ENCODE peak calls at places on chromosomes 13 and 19, in nine cellular contexts. L is B cell, R is type B pancreatic cell, G is cardiac muscle cell, W is AG09319, I is GM20000, X is dorsolateral prefrontal cortex, K is osteocyte, J is PC-9. U is an unnamed sample.

GRCh38 chr13:73228546-73228945 is 169.7 kb downstream of the KLF5 start:
- DNase-seq in L (no peak), J (no peak), I (no peak), R (no peak), K (no peak), G (peak), X (no peak), W (no peak), U (no peak)

GRCh38 chr13:46675016-46675415 is 121.9 kb downstream of the ESD start:
- DNase-seq in K (no peak), L (no peak), R (no peak), J (no peak), I (no peak), G (no peak), W (no peak), X (no peak), U (no peak)

GRCh38 chr13:19957320-19958118 is 1.0 kb upstream of the ZMYM2 start:
- DNase-seq in J (peak), K (peak), R (peak), X (peak), G (peak), L (peak), I (peak), W (no peak), U (peak)

GRCh38 chr13:106507560-106508274 is 27.7 kb downstream of the EFNB2 start:
- DNase-seq in L (no peak), R (no peak), G (peak), X (no peak), W (no peak), J (peak), I (no peak), K (no peak), U (no peak)

GRCh38 chr19:40596608-40597328 is 4.4 kb upstream of the LTBP4 start:
- DNase-seq in R (no peak), W (no peak), J (no peak), K (no peak), L (no peak), G (peak), I (no peak), X (no peak), U (peak)

GRCh38 chr19:50333235-50333736 is 4.1 kb upstream of the KCNC3 start:
- DNase-seq in G (peak), X (peak), I (peak), K (peak), W (peak), R (peak), J (peak), L (peak), U (peak)

GRCh38 chr19:51097166-51097736 is 11.0 kb downstream of the CTU1 start:
- DNase-seq in L (peak), K (no peak), R (no peak), I (peak), J (peak), X (peak), W (no peak), G (peak), U (peak)

GRCh38 chr13:60047943-60048342 is 115.8 kb downstream of the DIAPH3 start:
- DNase-seq in I (no peak), R (no peak), W (no peak), X (no peak), L (no peak), J (no peak), G (peak), K (no peak), U (no peak)

GRCh38 chr19:7421941-7422744 is 66.7 kb downstream of the PEX11G start:
- DNase-seq in K (no peak), J (peak), G (no peak), W (no peak), I (no peak), L (no peak), R (no peak), X (no peak), U (no peak)

GRCh38 chr19:31586282-31586681 is 237.0 kb upstream of the TSHZ3 start:
- DNase-seq in R (no peak), I (no peak), J (no peak), W (no peak), K (no peak), X (no peak), G (no peak), L (no peak), U (no peak)

GRCh38 chr19:14517446-14517839 is 754 bp downstream of the DNAJB1 start:
- DNase-seq in J (no peak), K (no peak), R (no peak), W (no peak), G (peak), X (no peak), L (no peak), I (no peak), U (no peak)

GRCh38 chr19:14514215-14514871 is 3.9 kb downstream of the DNAJB1 start:
- DNase-seq in K (no peak), L (no peak), J (no peak), X (no peak), R (no peak), W (no peak), I (no peak), G (no peak), U (no peak)

GRCh38 chr19:14515501-14516047 is 2.6 kb downstream of the DNAJB1 start:
- DNase-seq in W (no peak), I (no peak), G (no peak), K (no peak), J (no peak), L (no peak), X (no peak), R (no peak), U (no peak)

GRCh38 chr19:14516746-14517438 is 1.3 kb downstream of the DNAJB1 start:
- DNase-seq in L (no peak), J (no peak), W (no peak), I (no peak), G (no peak), K (no peak), R (no peak), X (no peak), U (no peak)

DNA sequence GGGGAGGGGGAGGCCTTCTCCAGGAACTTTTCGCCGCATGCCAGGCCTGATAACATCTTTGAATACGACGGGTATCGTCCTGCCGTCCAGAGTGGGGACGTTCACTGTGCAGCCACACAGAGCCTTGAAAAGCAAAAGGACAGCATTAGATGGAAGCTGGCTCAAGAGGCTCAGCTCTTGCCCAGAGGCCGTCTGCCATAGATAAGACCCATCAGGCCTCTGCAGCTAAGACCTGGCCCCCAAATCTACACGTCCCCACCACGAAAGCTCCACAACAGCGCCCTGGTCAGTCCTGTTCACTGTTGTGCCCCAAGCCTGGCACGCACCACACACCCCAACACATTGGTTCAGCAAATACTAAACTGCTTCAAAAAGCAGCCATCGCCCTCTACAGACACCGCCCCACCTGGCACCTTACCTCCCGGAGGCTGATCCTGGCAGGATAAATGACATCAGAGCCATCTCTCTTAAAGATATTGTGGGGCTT is 2.1 kb downstream of the DNAJB1 start:
- DNase-seq in L (no peak), X (no peak), K (no peak), I (no peak), J (no peak), R (no peak), G (no peak), W (no peak), U (no peak)
- TF ChIP-seq CTCF in L (no peak), X (no peak), K (no peak), I (no peak), J (peak), R (no peak), G (no peak), W (no peak), U (no peak)

GRCh38 chr19:10291554-10292205 is 1.9 kb downstream of the ICAM5 start:
- DNase-seq in L (no peak), I (no peak), W (no peak), G (no peak), K (peak), R (no peak), X (no peak), J (no peak), U (no peak)

GRCh38 chr19:10290876-10291553 is 1.3 kb downstream of the ICAM5 start:
- DNase-seq in X (no peak), W (no peak), J (no peak), R (peak), L (no peak), I (peak), K (peak), G (peak), U (peak)

GRCh38 chr19:10289836-10290438 is at the start of gene ICAM5:
- DNase-seq in W (no peak), R (no peak), I (no peak), G (peak), K (peak), L (no peak), X (peak), J (no peak), U (peak)

GRCh38 chr19:10289167-10289835 is 451 bp upstream of the ICAM5 start:
- DNase-seq in J (peak), K (peak), R (no peak), W (no peak), G (peak), X (no peak), I (peak), L (peak), U (peak)

GRCh38 chr19:10290439-10290875 is 705 bp downstream of the ICAM5 start:
- DNase-seq in I (no peak), R (no peak), G (no peak), W (no peak), X (no peak), K (no peak), L (no peak), J (no peak), U (no peak)
- TF ChIP-seq CTCF in I (no peak), R (no peak), G (no peak), W (no peak), X (no peak), K (no peak), L (no peak), J (no peak), U (no peak)

GRCh38 chr13:99614465-99614885 is 113.2 kb downstream of the TM9SF2 start:
- DNase-seq in X (no peak), K (no peak), G (peak), J (no peak), R (no peak), I (peak), W (no peak), L (peak), U (no peak)
- TF ChIP-seq CTCF in X (peak), K (peak), G (peak), J (no peak), R (no peak), I (peak), W (no peak), L (peak), U (no peak)

DNA sequence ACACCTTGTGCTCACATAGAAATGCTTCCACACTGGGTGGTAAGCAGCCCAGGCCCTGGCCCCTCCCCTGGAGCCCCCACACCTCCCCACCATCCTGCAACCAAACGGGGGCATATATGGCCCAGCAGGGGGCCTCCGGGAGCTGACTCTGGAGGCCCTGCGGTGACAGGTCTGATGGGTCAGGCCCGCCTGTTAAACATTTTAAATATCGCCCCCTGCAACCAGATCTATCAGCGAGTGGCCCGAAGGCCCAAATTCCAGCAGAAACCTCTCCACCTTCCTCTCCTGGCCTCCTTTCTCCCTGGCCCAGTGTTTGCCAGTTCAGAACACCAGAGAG is 48.0 kb upstream of the KATNAL1 start:
- DNase-seq in K (no peak), I (peak), R (no peak), J (no peak), G (no peak), W (no peak), L (peak), X (no peak), U (peak)
- TF ChIP-seq CTCF in K (no peak), I (peak), R (peak), J (no peak), G (peak), W (no peak), L (peak), X (no peak), U (peak)

GRCh38 chr19:5828661-5829566 is 10.6 kb downstream of the FUT6 start:
- DNase-seq in J (no peak), L (no peak), R (no peak), X (no peak), I (peak), G (peak), K (no peak), W (no peak), U (peak)
- TF ChIP-seq CTCF in J (no peak), L (no peak), R (no peak), X (no peak), I (no peak), G (no peak), K (no peak), W (no peak), U (no peak)

GRCh38 chr13:48595330-48596127 is 58.2 kb upstream of the CYSLTR2 start:
- DNase-seq in I (peak), K (no peak), G (peak), R (no peak), X (no peak), W (peak), J (no peak), L (no peak), U (no peak)
- TF ChIP-seq CTCF in I (peak), K (peak), G (peak), R (peak), X (peak), W (peak), J (peak), L (peak), U (no peak)